ENCODE peak calls at places on chromosome 17, in four cellular contexts. X is mucosa of descending colon, S is uterus, P is ovary. A is an unnamed sample.

GRCh38 chr17:36742267-36743000 is 141.1 kb downstream of the MRM1 start:
- DNase-seq in X (no peak), S (no peak), P (no peak), A (no peak)

GRCh38 chr17:75404739-75405364 is 626 bp downstream of the GRB2 start:
- DNase-seq in X (peak; percentile 72), S (peak; percentile 43), P (peak; percentile 50), A (peak; percentile 54)

GRCh38 chr17:58032691-58033415 is 25.8 kb upstream of the SRSF1 start:
- DNase-seq in X (no peak), S (no peak), P (no peak), A (no peak)

GRCh38 chr17:14214271-14214670 is 22.4 kb downstream of the CDRT15 start:
- DNase-seq in X (no peak), S (no peak), P (no peak), A (no peak)

GRCh38 chr17:29569245-29569950 is 897 bp downstream of the TP53I13 start:
- DNase-seq in X (peak; percentile 39), S (no peak), P (peak; percentile 23), A (no peak)

GRCh38 chr17:81170727-81171494 is 4.9 kb upstream of the AATK start:
- DNase-seq in X (no peak), S (no peak), P (no peak), A (no peak)

GRCh38 chr17:66970797-66971196 is 6.3 kb downstream of the CACNG4 start:
- DNase-seq in X (no peak), S (no peak), P (no peak), A (no peak)

GRCh38 chr17:55089955-55090573 is 121.5 kb downstream of the STXBP4 start:
- DNase-seq in X (no peak), S (no peak), P (no peak), A (no peak)

GRCh38 chr17:41595585-41595984 is 8.9 kb upstream of the KRT14 start:
- DNase-seq in X (no peak), S (no peak), P (no peak), A (no peak)

GRCh38 chr17:58332720-58333395 is 4.3 kb upstream of the TSPOAP1 start:
- DNase-seq in X (peak; percentile 83), S (no peak), P (no peak), A (no peak)

GRCh38 chr17:74332017-74332650 is 6.1 kb downstream of the KIF19 start:
- DNase-seq in X (no peak), S (no peak), P (no peak), A (no peak)

GRCh38 chr17:50946223-50946890 is 80.2 kb upstream of the TOB1 start:
- DNase-seq in X (no peak), S (no peak), P (no peak), A (no peak)
- TF ChIP-seq CTCF in X (no peak), S (no peak), P (no peak), A (no peak)

GRCh38 chr17:16327018-16327417 is 26.3 kb downstream of the CENPV start:
- DNase-seq in X (no peak), S (no peak), P (no peak), A (no peak)

GRCh38 chr17:16325964-16326363 is 27.3 kb downstream of the CENPV start:
- DNase-seq in X (no peak), S (no peak), P (no peak), A (no peak)

GRCh38 chr17:16328997-16329396 is 24.3 kb downstream of the CENPV start:
- DNase-seq in X (no peak), S (no peak), P (no peak), A (no peak)
- TF ChIP-seq CTCF in X (no peak), S (no peak), P (no peak), A (no peak)

GRCh38 chr17:78063489-78063888 is 65.1 kb downstream of the TMC6 start:
- DNase-seq in X (no peak), S (no peak), P (no peak), A (no peak)

GRCh38 chr17:78069695-78070094 is 58.9 kb downstream of the TMC6 start:
- DNase-seq in X (no peak), S (no peak), P (no peak), A (no peak)

DNA sequence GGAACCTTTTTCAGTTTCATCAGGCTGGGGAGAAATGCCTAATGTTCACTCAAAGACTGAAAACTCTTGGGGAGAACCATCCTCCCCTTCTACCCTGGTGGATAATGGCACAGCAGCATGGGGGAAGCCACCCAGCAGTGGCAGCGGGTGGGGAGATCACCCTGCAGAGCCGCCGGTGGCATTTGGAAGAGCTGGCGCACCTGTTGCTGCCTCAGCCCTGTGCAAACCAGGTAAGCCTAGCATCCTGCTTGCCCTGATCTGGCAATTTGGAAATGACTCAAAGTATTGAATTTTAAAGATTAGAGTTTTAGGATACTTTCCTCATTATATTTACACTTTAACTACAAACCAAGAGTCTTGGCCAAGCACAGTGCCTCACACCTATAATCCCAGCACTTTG is 63.8 kb downstream of the TMC6 start:
- DNase-seq in X (no peak), S (no peak), P (no peak), A (no peak)
- TF ChIP-seq CTCF in X (no peak), S (no peak), P (no peak), A (no peak)

DNA sequence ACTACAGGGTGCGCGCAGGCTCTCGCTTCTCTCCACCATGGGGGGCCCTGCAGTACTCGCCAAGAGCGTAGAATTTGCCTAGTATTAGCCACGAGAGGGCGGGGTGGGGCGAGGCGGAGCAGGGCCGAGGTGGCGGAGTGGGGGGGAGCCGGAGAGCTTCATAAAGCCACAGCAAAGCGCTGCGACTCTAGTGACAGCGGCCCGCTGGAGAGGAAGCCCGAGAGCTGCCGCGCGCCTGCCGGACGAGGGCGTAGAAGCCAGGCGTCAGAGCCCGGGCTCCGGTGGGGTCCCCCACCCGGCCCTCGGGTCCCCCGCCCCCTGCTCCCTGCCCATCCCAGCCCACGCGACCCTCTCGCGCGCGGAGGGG is at the start of gene TBX21:
- DNase-seq in X (peak; percentile 90), S (peak; percentile 30), P (no peak), A (peak; percentile 83)
- TF ChIP-seq CTCF in X (no peak), S (no peak), P (no peak), A (no peak)

GRCh38 chr17:40568074-40568836 is 3.0 kb upstream of the CCR7 start:
- DNase-seq in X (no peak), S (no peak), P (no peak), A (no peak)
- TF ChIP-seq CTCF in X (no peak), S (no peak), P (no peak), A (no peak)

GRCh38 chr17:2303278-2304188 is at the start of the genes SMG6 and SRR:
- DNase-seq in X (peak; percentile 95), S (peak; percentile 89), P (peak; percentile 92), A (peak; percentile 95)
- TF ChIP-seq CTCF in X (no peak), S (no peak), P (no peak), A (no peak)

A was measured in psoas muscle.